ENCODE peak calls at places on chromosome 11, in five cellular contexts. R, P, L, C and G are unnamed samples. For H3K4me1, the result is how much of the 10 kb centered on the place peaks cover.

GRCh38 chr11:100646545-100646944 is 40.5 kb upstream of the ARHGAP42 start:
- DNase-seq in R (no peak), P (no peak), L (no peak), C (no peak), G (no peak)

GRCh38 chr11:108117746-108118371 is 3.5 kb upstream of the ACAT1 start:
- DNase-seq in R (peak), P (peak), L (no peak), C (no peak), G (no peak)

GRCh38 chr11:96091476-96091875 is 167.6 kb upstream of the MTMR2 start:
- DNase-seq in R (peak), P (no peak), L (no peak), C (no peak), G (no peak)

GRCh38 chr11:65699306-65699705 is 12.7 kb upstream of the KAT5 start:
- DNase-seq in R (no peak), P (no peak), L (no peak), C (no peak), G (no peak)

GRCh38 chr11:72229925-72230763 is 5.6 kb downstream of the INPPL1 start:
- DNase-seq in R (no peak), P (no peak), L (peak), C (no peak), G (peak)

GRCh38 chr11:123020968-123021367 is 39.3 kb upstream of the BSX start:
- DNase-seq in R (peak), P (peak), L (no peak), C (peak), G (no peak)

GRCh38 chr11:71998649-71999310 is at the start of gene IL18BP:
- DNase-seq in R (no peak), P (no peak), L (no peak), C (peak), G (no peak)

GRCh38 chr11:34358258-34358665 is 452 bp upstream of the ABTB2 start:
- DNase-seq in R (peak), P (no peak), L (peak), C (peak), G (no peak)

GRCh38 chr11:12868315-12869073 is 140.6 kb upstream of the RASSF10 start:
- DNase-seq in R (no peak), P (no peak), L (no peak), C (no peak), G (no peak)

GRCh38 chr11:119108151-119108856 is 1.2 kb downstream of the C2CD2L start:
- DNase-seq in R (peak), P (peak), L (peak), C (peak), G (no peak)

GRCh38 chr11:62999649-63000048 is 14.9 kb upstream of the SLC22A6 start:
- DNase-seq in R (no peak), P (no peak), L (peak), C (no peak), G (no peak)

GRCh38 chr11:72985645-72986044 is 156.5 kb downstream of the FCHSD2 start:
- DNase-seq in R (peak), P (no peak), L (no peak), C (no peak), G (no peak)

GRCh38 chr11:134504146-134504905 is 92.3 kb upstream of the B3GAT1 start:
- DNase-seq in R (no peak), P (peak), L (peak), C (no peak), G (no peak)

GRCh38 chr11:20459865-20460264 is 72.3 kb downstream of the PRMT3 start:
- DNase-seq in R (no peak), P (no peak), L (no peak), C (no peak), G (no peak)

GRCh38 chr11:20470348-20470747 is 82.8 kb downstream of the PRMT3 start:
- DNase-seq in R (no peak), P (no peak), L (no peak), C (no peak), G (no peak)

GRCh38 chr11:20458905-20459632 is 71.6 kb downstream of the PRMT3 start:
- DNase-seq in R (no peak), P (peak), L (no peak), C (no peak), G (no peak)

GRCh38 chr11:20467458-20468185 is 80.1 kb downstream of the PRMT3 start:
- DNase-seq in R (no peak), P (no peak), L (no peak), C (no peak), G (no peak)

DNA sequence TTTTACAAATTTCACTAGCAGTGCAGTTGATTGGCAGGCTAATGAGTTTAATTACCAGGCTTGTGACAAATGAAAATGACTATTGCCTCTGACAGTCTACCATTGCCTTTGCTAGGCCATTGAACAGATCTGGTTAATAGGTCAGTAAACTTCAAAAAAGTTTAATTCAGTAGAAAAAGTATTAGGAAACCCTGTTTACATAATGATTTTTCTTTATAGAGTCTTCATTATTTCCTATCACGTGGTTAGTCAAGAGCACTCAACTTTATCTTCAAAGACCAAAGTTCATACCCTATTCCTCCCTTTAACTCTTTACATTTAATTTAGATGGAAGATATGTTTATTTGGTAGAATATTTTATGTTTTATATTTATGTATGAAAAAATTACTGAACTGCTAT is 77.0 kb downstream of the PRMT3 start:
- DNase-seq in R (no peak), P (no peak), L (no peak), C (no peak), G (no peak)
- TF ChIP-seq EP300 in R (no peak), P (no peak), L (no peak), C (no peak), G (no peak)

DNA sequence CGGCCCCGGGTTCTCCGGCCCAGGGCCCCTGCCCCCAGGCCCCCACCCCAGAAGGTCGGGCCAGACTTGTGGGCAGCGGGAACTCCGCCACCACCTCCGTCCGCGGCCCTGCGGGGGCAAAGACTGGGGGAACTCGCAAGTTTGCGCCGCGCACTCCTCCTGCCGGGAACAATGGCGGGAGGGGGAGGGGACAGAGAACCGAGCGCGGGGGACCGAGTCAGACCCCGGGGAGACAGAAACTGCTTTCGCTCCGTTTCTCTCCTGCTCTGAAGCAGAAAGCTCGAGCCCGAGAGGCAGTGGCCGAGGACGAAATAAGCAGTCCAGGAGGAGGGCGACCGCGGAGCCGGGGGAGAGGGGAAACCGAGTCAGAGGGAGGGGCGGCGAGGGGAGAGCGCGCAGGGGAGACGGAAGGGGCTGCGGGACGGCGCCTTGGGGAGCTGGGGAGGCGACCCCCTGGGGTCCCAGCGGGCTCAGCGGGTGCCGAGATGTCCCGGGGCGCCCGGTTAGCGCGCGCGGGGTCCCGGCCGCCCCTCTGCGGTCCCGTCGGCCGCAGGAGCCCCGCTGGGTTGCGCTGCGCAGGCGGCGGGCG is 553 bp downstream of the TP53I11 start:
- DNase-seq in R (no peak), P (peak), L (peak), C (peak), G (peak)
- H3K4me1 ChIP-seq in R (under half), P (under half), L (half or more), C (under half), G (half or more)

DNA sequence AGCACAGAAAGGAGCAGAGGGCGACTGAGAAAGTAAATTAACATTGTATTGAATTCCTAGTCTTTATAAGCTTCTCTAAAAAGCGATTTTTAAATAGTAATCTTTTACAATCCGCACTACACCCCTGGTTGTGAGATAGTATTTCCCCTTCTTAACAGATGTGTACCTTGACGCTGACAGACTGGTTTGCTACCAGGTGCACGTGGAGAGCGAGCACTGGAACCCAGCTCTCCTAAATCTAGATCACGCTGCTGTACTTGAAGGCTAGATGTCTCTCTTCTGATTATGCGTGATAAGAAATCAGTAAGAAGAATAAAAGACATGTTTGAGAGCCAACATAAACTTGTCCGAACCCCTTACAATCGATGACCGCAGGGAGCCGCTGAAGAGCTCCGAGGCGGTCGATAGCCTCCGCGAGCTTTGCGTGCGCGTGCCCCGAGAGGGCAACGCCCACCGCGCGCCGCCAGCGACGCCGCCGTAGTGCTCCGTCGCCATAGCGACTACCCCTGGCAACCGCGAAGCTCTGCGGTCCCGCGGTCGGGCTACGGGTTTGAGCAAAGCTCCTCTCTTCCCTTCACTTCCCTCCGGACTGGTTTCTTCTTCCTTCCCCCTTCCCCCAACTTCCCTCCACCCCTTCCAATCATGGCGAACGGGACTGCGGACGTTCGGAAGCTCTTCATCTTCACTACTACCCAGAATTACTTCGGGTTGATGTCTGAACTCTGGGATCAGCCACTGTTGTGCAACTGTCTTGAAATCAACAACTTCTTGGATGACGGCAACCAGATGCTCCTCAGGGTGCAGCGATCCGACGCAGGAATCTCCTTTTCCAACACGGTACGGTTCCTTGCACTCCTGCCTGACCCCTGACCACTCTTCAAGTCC is at the start of gene DYNC2H1:
- DNase-seq in R (peak), P (peak), L (peak), C (peak), G (peak)
- TF ChIP-seq POLR2AphosphoS5 in R (no peak), P (peak), L (no peak), C (no peak), G (peak)

GRCh38 chr11:2400069-2400760 is at the start of gene TSSC4:
- DNase-seq in R (peak), P (peak), L (peak), C (peak), G (peak)
- TF ChIP-seq EP300 in R (no peak), P (no peak), L (peak), C (peak), G (no peak)

DNA sequence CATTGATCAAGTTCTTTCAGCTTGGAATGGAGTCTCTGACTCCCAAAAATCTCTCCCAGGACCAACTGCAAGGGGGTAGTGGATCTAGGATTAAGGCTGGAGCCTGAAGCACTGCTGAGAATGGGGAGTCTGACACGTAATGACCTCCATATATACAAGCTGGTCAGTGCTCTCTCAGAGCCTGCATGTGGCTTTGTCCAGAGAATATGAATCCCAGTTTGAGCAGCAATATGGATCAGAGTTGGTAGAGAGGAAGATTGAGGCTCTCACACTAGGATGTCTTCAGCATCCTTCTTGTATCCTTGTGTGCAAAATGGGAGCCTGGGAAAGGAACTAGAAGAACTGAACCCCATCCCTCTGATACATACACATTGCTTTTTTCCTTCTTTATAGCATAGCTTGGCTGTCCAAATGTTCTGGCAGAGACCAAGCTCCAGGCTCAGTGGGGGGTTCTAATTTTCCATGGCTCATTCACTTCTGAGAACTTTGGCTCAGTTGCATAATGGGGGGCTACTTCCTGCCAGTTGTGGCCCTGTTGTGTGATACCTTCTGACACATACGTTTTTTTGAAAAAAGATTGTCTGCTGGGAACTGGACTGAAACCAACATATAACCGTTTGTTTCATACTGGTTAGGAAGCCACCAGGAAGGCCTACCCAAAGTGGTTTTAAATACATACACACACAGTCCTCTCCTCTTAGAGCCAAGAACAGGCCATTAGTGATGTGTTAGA is 138.2 kb downstream of the ETS1 start:
- DNase-seq in R (no peak), P (no peak), L (no peak), C (no peak), G (no peak)
- H3K4me1 ChIP-seq in R (under half), P (under half), L (under half), C (under half), G (under half)

DNA sequence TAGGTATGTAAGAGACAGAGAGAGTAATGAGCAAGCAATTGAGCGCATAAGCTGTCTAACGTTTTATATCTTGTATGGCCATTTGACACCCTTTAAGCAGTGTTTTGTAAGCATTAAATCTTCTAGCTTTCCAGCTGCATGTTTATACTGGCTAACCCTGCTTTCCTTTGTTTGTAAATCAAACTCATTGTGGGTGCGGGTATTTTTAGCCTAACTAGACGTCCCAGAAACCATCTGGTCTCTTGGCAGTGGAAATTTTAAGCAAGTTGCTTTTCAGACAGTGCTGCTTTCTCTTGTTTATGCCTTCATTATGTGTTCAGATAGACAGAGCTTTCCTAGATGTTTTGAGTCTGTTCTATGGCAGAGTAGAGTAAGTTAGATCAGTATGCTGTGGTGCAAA is 73.5 kb downstream of the RNF169 start:
- DNase-seq in R (no peak), P (no peak), L (no peak), C (no peak), G (no peak)
- TF ChIP-seq POLR2AphosphoS5 in R (no peak), P (no peak), L (no peak), C (peak), G (no peak)

GRCh38 chr11:68342459-68343158 is 30.2 kb downstream of the LRP5 start:
- DNase-seq in R (no peak), P (peak), L (peak), C (no peak), G (no peak)
- TF ChIP-seq EP300 in R (no peak), P (no peak), L (no peak), C (no peak), G (no peak)